ENCODE peak calls at places on chromosome 9, in eight cellular contexts. One of them, this sample, is unnamed.

GRCh38 chr9:113737414-113738271 is 138.5 kb upstream of the ZNF618 start:
- DNase-seq in lung: peak; percentile 51
- DNase-seq in pancreas: no peak
- DNase-seq in PC-3: peak; percentile 76
- DNase-seq in astrocyte: peak; percentile 22
- DNase-seq in psoas muscle: no peak
- DNase-seq in A673: peak; percentile 72
- DNase-seq in endodermal cell: peak; percentile 90
- DNase-seq in this sample: peak; percentile 73

GRCh38 chr9:16278420-16278999 is 592.0 kb downstream of the BNC2 start:
- DNase-seq in lung: no peak
- DNase-seq in pancreas: no peak
- DNase-seq in PC-3: no peak
- DNase-seq in astrocyte: no peak
- DNase-seq in psoas muscle: no peak
- DNase-seq in A673: no peak
- DNase-seq in endodermal cell: peak; percentile 21
- DNase-seq in this sample: no peak

GRCh38 chr9:7129391-7129790 is 371.6 kb downstream of the KDM4C start:
- DNase-seq in lung: no peak
- DNase-seq in pancreas: no peak
- DNase-seq in PC-3: no peak
- DNase-seq in astrocyte: no peak
- DNase-seq in psoas muscle: no peak
- DNase-seq in A673: no peak
- DNase-seq in endodermal cell: peak; percentile 64
- DNase-seq in this sample: no peak

GRCh38 chr9:16126042-16126441 is 573.2 kb downstream of the CCDC171 start:
- DNase-seq in lung: no peak
- DNase-seq in pancreas: no peak
- DNase-seq in PC-3: peak; percentile 41
- DNase-seq in astrocyte: peak; percentile 96
- DNase-seq in psoas muscle: no peak
- DNase-seq in A673: no peak
- DNase-seq in endodermal cell: no peak
- DNase-seq in this sample: no peak

GRCh38 chr9:96523429-96523828 is 73.5 kb downstream of the HABP4 start:
- DNase-seq in lung: no peak
- DNase-seq in pancreas: no peak
- DNase-seq in PC-3: no peak
- DNase-seq in astrocyte: peak; percentile 23
- DNase-seq in psoas muscle: peak; percentile 47
- DNase-seq in A673: no peak
- DNase-seq in endodermal cell: no peak
- DNase-seq in this sample: no peak

GRCh38 chr9:127910613-127911205 is 6.1 kb downstream of the ST6GALNAC4 start:
- DNase-seq in lung: no peak
- DNase-seq in pancreas: no peak
- DNase-seq in PC-3: no peak
- DNase-seq in astrocyte: no peak
- DNase-seq in psoas muscle: no peak
- DNase-seq in A673: peak; percentile 45
- DNase-seq in endodermal cell: no peak
- DNase-seq in this sample: peak; percentile 67

GRCh38 chr9:77648458-77649108 is 461 bp upstream of the GNA14 start:
- DNase-seq in lung: peak; percentile 68
- DNase-seq in pancreas: peak; percentile 74
- DNase-seq in PC-3: peak; percentile 52
- DNase-seq in astrocyte: peak; percentile 11
- DNase-seq in psoas muscle: peak; percentile 61
- DNase-seq in A673: no peak
- DNase-seq in endodermal cell: peak; percentile 91
- DNase-seq in this sample: peak; percentile 19

GRCh38 chr9:122754825-122755224 is 12.7 kb downstream of the OR1L6 start:
- DNase-seq in lung: no peak
- DNase-seq in pancreas: no peak
- DNase-seq in PC-3: no peak
- DNase-seq in astrocyte: no peak
- DNase-seq in psoas muscle: no peak
- DNase-seq in A673: no peak
- DNase-seq in endodermal cell: no peak
- DNase-seq in this sample: no peak

GRCh38 chr9:32839013-32839442 is 55.7 kb downstream of the TMEM215 start:
- DNase-seq in lung: no peak
- DNase-seq in pancreas: no peak
- DNase-seq in PC-3: no peak
- DNase-seq in astrocyte: no peak
- DNase-seq in psoas muscle: no peak
- DNase-seq in A673: no peak
- DNase-seq in endodermal cell: no peak
- DNase-seq in this sample: no peak

GRCh38 chr9:136474974-136475865 is 7.6 kb downstream of the SEC16A start:
- DNase-seq in lung: no peak
- DNase-seq in pancreas: no peak
- DNase-seq in PC-3: no peak
- DNase-seq in astrocyte: no peak
- DNase-seq in psoas muscle: no peak
- DNase-seq in A673: no peak
- DNase-seq in endodermal cell: no peak
- DNase-seq in this sample: no peak

GRCh38 chr9:127921592-127922120 is 4.8 kb upstream of the ST6GALNAC4 start:
- DNase-seq in lung: peak; percentile 79
- DNase-seq in pancreas: peak; percentile 81
- DNase-seq in PC-3: peak; percentile 62
- DNase-seq in astrocyte: no peak
- DNase-seq in psoas muscle: peak; percentile 79
- DNase-seq in A673: peak; percentile 63
- DNase-seq in endodermal cell: peak; percentile 90
- DNase-seq in this sample: peak; percentile 71

GRCh38 chr9:12723409-12724028 is 30.3 kb downstream of the TYRP1 start:
- DNase-seq in lung: no peak
- DNase-seq in pancreas: no peak
- DNase-seq in PC-3: peak; percentile 50
- DNase-seq in astrocyte: no peak
- DNase-seq in psoas muscle: no peak
- DNase-seq in A673: peak; percentile 33
- DNase-seq in endodermal cell: no peak
- DNase-seq in this sample: no peak

GRCh38 chr9:29439961-29440360 is 1866.7 kb upstream of the C9orf72 start:
- DNase-seq in lung: no peak
- DNase-seq in pancreas: no peak
- DNase-seq in PC-3: peak; percentile 93
- DNase-seq in astrocyte: peak; percentile 13
- DNase-seq in psoas muscle: no peak
- DNase-seq in A673: peak; percentile 50
- DNase-seq in endodermal cell: no peak
- DNase-seq in this sample: no peak

GRCh38 chr9:128819716-128820664 is 1.7 kb downstream of the ENDOG start:
- DNase-seq in lung: no peak
- DNase-seq in pancreas: no peak
- DNase-seq in PC-3: peak; percentile 51
- DNase-seq in astrocyte: no peak
- DNase-seq in psoas muscle: no peak
- DNase-seq in A673: peak; percentile 91
- DNase-seq in endodermal cell: no peak
- DNase-seq in this sample: peak; percentile 94

GRCh38 chr9:94533155-94533554 is 21.7 kb upstream of the PCAT7 start:
- DNase-seq in lung: no peak
- DNase-seq in pancreas: no peak
- DNase-seq in PC-3: no peak
- DNase-seq in astrocyte: no peak
- DNase-seq in psoas muscle: no peak
- DNase-seq in A673: no peak
- DNase-seq in endodermal cell: no peak
- DNase-seq in this sample: no peak

GRCh38 chr9:4514252-4515128 is 24.2 kb downstream of the SLC1A1 start:
- DNase-seq in lung: no peak
- DNase-seq in pancreas: no peak
- DNase-seq in PC-3: no peak
- DNase-seq in astrocyte: no peak
- DNase-seq in psoas muscle: no peak
- DNase-seq in A673: no peak
- DNase-seq in endodermal cell: peak; percentile 75
- DNase-seq in this sample: no peak

GRCh38 chr9:9108641-9109040 is 1309.1 kb upstream of the DMAC1 start:
- DNase-seq in lung: no peak
- DNase-seq in pancreas: no peak
- DNase-seq in PC-3: no peak
- DNase-seq in astrocyte: no peak
- DNase-seq in psoas muscle: no peak
- DNase-seq in A673: no peak
- DNase-seq in endodermal cell: peak; percentile 55
- DNase-seq in this sample: no peak

GRCh38 chr9:36772449-36773370 is 200.0 kb downstream of the MELK start:
- DNase-seq in lung: no peak
- DNase-seq in pancreas: no peak
- DNase-seq in PC-3: peak; percentile 29
- DNase-seq in astrocyte: peak; percentile 14
- DNase-seq in psoas muscle: no peak
- DNase-seq in A673: peak; percentile 28
- DNase-seq in endodermal cell: peak; percentile 72
- DNase-seq in this sample: peak; percentile 50

GRCh38 chr9:92592537-92592936 is 56.7 kb upstream of the ECM2 start:
- DNase-seq in lung: no peak
- DNase-seq in pancreas: no peak
- DNase-seq in PC-3: peak; percentile 4
- DNase-seq in astrocyte: no peak
- DNase-seq in psoas muscle: no peak
- DNase-seq in A673: no peak
- DNase-seq in endodermal cell: no peak
- DNase-seq in this sample: no peak

GRCh38 chr9:6632516-6633328 is 12.8 kb downstream of the GLDC start:
- DNase-seq in lung: no peak
- DNase-seq in pancreas: no peak
- DNase-seq in PC-3: no peak
- DNase-seq in astrocyte: no peak
- DNase-seq in psoas muscle: no peak
- DNase-seq in A673: no peak
- DNase-seq in endodermal cell: peak; percentile 74
- DNase-seq in this sample: peak; percentile 39

GRCh38 chr9:107648153-107648716 is 158.7 kb upstream of the KLF4 start:
- DNase-seq in lung: no peak
- DNase-seq in pancreas: no peak
- DNase-seq in PC-3: no peak
- DNase-seq in astrocyte: peak; percentile 31
- DNase-seq in psoas muscle: no peak
- DNase-seq in A673: peak; percentile 18
- DNase-seq in endodermal cell: no peak
- DNase-seq in this sample: no peak

GRCh38 chr9:116264361-116264760 is 110.8 kb downstream of the PAPPA start:
- DNase-seq in lung: no peak
- DNase-seq in pancreas: no peak
- DNase-seq in PC-3: no peak
- DNase-seq in astrocyte: no peak
- DNase-seq in psoas muscle: no peak
- DNase-seq in A673: no peak
- DNase-seq in endodermal cell: no peak
- DNase-seq in this sample: no peak

GRCh38 chr9:108761530-108762347 is 94.0 kb downstream of the ACTL7B start:
- DNase-seq in lung: peak; percentile 60
- DNase-seq in pancreas: peak; percentile 50
- DNase-seq in PC-3: peak; percentile 61
- DNase-seq in astrocyte: peak; percentile 13
- DNase-seq in psoas muscle: peak; percentile 25
- DNase-seq in A673: peak; percentile 64
- DNase-seq in endodermal cell: peak; percentile 82
- DNase-seq in this sample: peak; percentile 72

GRCh38 chr9:98529841-98530240 is 178.9 kb downstream of the GABBR2 start:
- DNase-seq in lung: no peak
- DNase-seq in pancreas: no peak
- DNase-seq in PC-3: no peak
- DNase-seq in astrocyte: no peak
- DNase-seq in psoas muscle: no peak
- DNase-seq in A673: no peak
- DNase-seq in endodermal cell: no peak
- DNase-seq in this sample: no peak

GRCh38 chr9:98530806-98531386 is 177.8 kb downstream of the GABBR2 start:
- DNase-seq in lung: peak; percentile 27
- DNase-seq in pancreas: no peak
- DNase-seq in PC-3: no peak
- DNase-seq in astrocyte: no peak
- DNase-seq in psoas muscle: no peak
- DNase-seq in A673: no peak
- DNase-seq in endodermal cell: no peak
- DNase-seq in this sample: no peak

GRCh38 chr9:98532574-98532973 is 176.2 kb downstream of the GABBR2 start:
- DNase-seq in lung: no peak
- DNase-seq in pancreas: no peak
- DNase-seq in PC-3: no peak
- DNase-seq in astrocyte: peak; percentile 32
- DNase-seq in psoas muscle: no peak
- DNase-seq in A673: no peak
- DNase-seq in endodermal cell: no peak
- DNase-seq in this sample: no peak

GRCh38 chr9:98532147-98532546 is 176.6 kb downstream of the GABBR2 start:
- DNase-seq in lung: peak; percentile 24
- DNase-seq in pancreas: no peak
- DNase-seq in PC-3: no peak
- DNase-seq in astrocyte: no peak
- DNase-seq in psoas muscle: no peak
- DNase-seq in A673: no peak
- DNase-seq in endodermal cell: no peak
- DNase-seq in this sample: no peak

GRCh38 chr9:98530275-98530674 is 178.5 kb downstream of the GABBR2 start:
- DNase-seq in lung: no peak
- DNase-seq in pancreas: no peak
- DNase-seq in PC-3: no peak
- DNase-seq in astrocyte: no peak
- DNase-seq in psoas muscle: no peak
- DNase-seq in A673: no peak
- DNase-seq in endodermal cell: no peak
- DNase-seq in this sample: no peak
- H3K9me3 ChIP-seq in lung: no peaks in the 10 kb centered on the region
- H3K9me3 ChIP-seq in pancreas: no peaks in the 10 kb centered on the region
- H3K9me3 ChIP-seq in PC-3: no peaks in the 10 kb centered on the region
- H3K9me3 ChIP-seq in astrocyte: no peaks in the 10 kb centered on the region
- H3K9me3 ChIP-seq in psoas muscle: no peaks in the 10 kb centered on the region
- H3K9me3 ChIP-seq in A673: no peaks in the 10 kb centered on the region
- H3K9me3 ChIP-seq in endodermal cell: no peaks in the 10 kb centered on the region
- H3K9me3 ChIP-seq in this sample: no peaks in the 10 kb centered on the region

GRCh38 chr9:137638680-137639079 is 19.9 kb downstream of the EHMT1 start:
- DNase-seq in lung: no peak
- DNase-seq in pancreas: no peak
- DNase-seq in PC-3: no peak
- DNase-seq in astrocyte: no peak
- DNase-seq in psoas muscle: no peak
- DNase-seq in A673: no peak
- DNase-seq in endodermal cell: no peak
- DNase-seq in this sample: no peak
- H3K4me3 ChIP-seq in lung: no peak overlapping the region
- H3K4me3 ChIP-seq in pancreas: no peak overlapping the region
- H3K4me3 ChIP-seq in PC-3: no peak overlapping the region
- H3K4me3 ChIP-seq in astrocyte: no peak overlapping the region
- H3K4me3 ChIP-seq in psoas muscle: no peak overlapping the region
- H3K4me3 ChIP-seq in A673: no peak overlapping the region
- H3K4me3 ChIP-seq in endodermal cell: no peak overlapping the region
- H3K4me3 ChIP-seq in this sample: no peak overlapping the region

GRCh38 chr9:125558453-125559084 is 148.4 kb downstream of the MAPKAP1 start:
- DNase-seq in lung: peak; percentile 46
- DNase-seq in pancreas: no peak
- DNase-seq in PC-3: peak; percentile 70
- DNase-seq in astrocyte: peak; percentile 60
- DNase-seq in psoas muscle: no peak
- DNase-seq in A673: peak; percentile 79
- DNase-seq in endodermal cell: peak; percentile 84
- DNase-seq in this sample: peak; percentile 79
- TF ChIP-seq CTCF in lung: peak; percentile 55
- TF ChIP-seq CTCF in pancreas: peak; percentile 50
- TF ChIP-seq CTCF in PC-3: peak; percentile 78
- TF ChIP-seq CTCF in astrocyte: peak; percentile 94
- TF ChIP-seq CTCF in psoas muscle: peak; percentile 74
- TF ChIP-seq CTCF in A673: peak; percentile 78
- TF ChIP-seq CTCF in endodermal cell: peak; percentile 88
- TF ChIP-seq CTCF in this sample: peak; percentile 88

GRCh38 chr9:1353291-1353690 is 303.1 kb downstream of the DMRT2 start:
- DNase-seq in lung: no peak
- DNase-seq in pancreas: no peak
- DNase-seq in PC-3: peak; percentile 15
- DNase-seq in astrocyte: no peak
- DNase-seq in psoas muscle: no peak
- DNase-seq in A673: no peak
- DNase-seq in endodermal cell: no peak
- DNase-seq in this sample: no peak
- H3K9me3 ChIP-seq in lung: no peaks in the 10 kb centered on the region
- H3K9me3 ChIP-seq in pancreas: no peaks in the 10 kb centered on the region
- H3K9me3 ChIP-seq in PC-3: no peaks in the 10 kb centered on the region
- H3K9me3 ChIP-seq in astrocyte: no peaks in the 10 kb centered on the region
- H3K9me3 ChIP-seq in psoas muscle: no peaks in the 10 kb centered on the region
- H3K9me3 ChIP-seq in A673: no peaks in the 10 kb centered on the region
- H3K9me3 ChIP-seq in endodermal cell: no peaks in the 10 kb centered on the region
- H3K9me3 ChIP-seq in this sample: no peaks in the 10 kb centered on the region

This sample was measured in WERI-Rb-1.